ENCODE peak calls at places on chromosomes 6 and 20, in nine cellular contexts. I is A673; P is MM.1S; N is heart right ventricle; Y is stomach; W is body of pancreas; B is tibial nerve; X is IMR-90; E is CD4-positive, alpha-beta memory T cell. Z is an unnamed sample.

GRCh38 chr6:15715060-15715459 is 52.2 kb upstream of the DTNBP1 start:
- DNase-seq in I (no peak), P (no peak), N (no peak), Y (no peak), W (no peak), B (no peak), X (no peak), E (no peak), Z (no peak)

GRCh38 chr20:46468508-46468907 is 44.9 kb downstream of the ZNF334 start:
- DNase-seq in I (no peak), P (no peak), N (no peak), Y (no peak), W (no peak), B (no peak), X (no peak), E (no peak), Z (no peak)

GRCh38 chr6:126821706-126822105 is 296.8 kb upstream of the RSPO3 start:
- DNase-seq in I (no peak), P (peak), N (no peak), Y (no peak), W (no peak), B (no peak), X (no peak), E (no peak), Z (no peak)

GRCh38 chr6:109527989-109528388 is 45.0 kb upstream of the ZBTB24 start:
- DNase-seq in I (peak), P (no peak), N (no peak), Y (no peak), W (no peak), B (no peak), X (peak), E (no peak), Z (no peak)

GRCh38 chr6:44058617-44059358 is 68.5 kb downstream of the MRPL14 start:
- DNase-seq in I (no peak), P (no peak), N (peak), Y (peak), W (no peak), B (peak), X (peak), E (no peak), Z (no peak)

GRCh38 chr6:132741281-132741680 is 16.4 kb downstream of the VNN2 start:
- DNase-seq in I (no peak), P (no peak), N (no peak), Y (no peak), W (no peak), B (no peak), X (no peak), E (no peak), Z (no peak)

GRCh38 chr6:78850621-78851020 is 16.7 kb upstream of the IRAK1BP1 start:
- DNase-seq in I (no peak), P (no peak), N (no peak), Y (no peak), W (no peak), B (no peak), X (no peak), E (no peak), Z (no peak)

GRCh38 chr6:52617087-52617486 is 40.2 kb upstream of the TRAM2 start:
- DNase-seq in I (no peak), P (no peak), N (no peak), Y (no peak), W (no peak), B (no peak), X (no peak), E (no peak), Z (no peak)

GRCh38 chr6:22451960-22452359 is 117.4 kb upstream of the HDGFL1 start:
- DNase-seq in I (no peak), P (no peak), N (no peak), Y (no peak), W (no peak), B (no peak), X (no peak), E (no peak), Z (no peak)

GRCh38 chr6:132763269-132763668 is 5.6 kb upstream of the VNN2 start:
- DNase-seq in I (peak), P (peak), N (peak), Y (no peak), W (no peak), B (no peak), X (no peak), E (peak), Z (no peak)

GRCh38 chr20:14673164-14673563 is 335.8 kb upstream of the FLRT3 start:
- DNase-seq in I (no peak), P (no peak), N (no peak), Y (no peak), W (no peak), B (no peak), X (no peak), E (no peak), Z (no peak)

GRCh38 chr20:16542477-16542876 is 30.8 kb downstream of the KIF16B start:
- DNase-seq in I (no peak), P (peak), N (no peak), Y (no peak), W (no peak), B (no peak), X (no peak), E (no peak), Z (no peak)

GRCh38 chr20:341682-342081 is 5.2 kb upstream of the NRSN2 start:
- DNase-seq in I (peak), P (no peak), N (no peak), Y (no peak), W (no peak), B (no peak), X (peak), E (no peak), Z (no peak)

GRCh38 chr6:151431336-151431735 is 20.6 kb downstream of the RMND1 start:
- DNase-seq in I (no peak), P (no peak), N (no peak), Y (no peak), W (no peak), B (no peak), X (peak), E (no peak), Z (no peak)

GRCh38 chr20:4008877-4009276 is 6.5 kb downstream of the RNF24 start:
- DNase-seq in I (no peak), P (no peak), N (no peak), Y (no peak), W (no peak), B (no peak), X (no peak), E (no peak), Z (no peak)
- H3K27ac ChIP-seq in I (no peak), P (no peak), N (no peak), Y (no peak), W (no peak), B (no peak), X (no peak), E (no peak), Z (no peak)

DNA sequence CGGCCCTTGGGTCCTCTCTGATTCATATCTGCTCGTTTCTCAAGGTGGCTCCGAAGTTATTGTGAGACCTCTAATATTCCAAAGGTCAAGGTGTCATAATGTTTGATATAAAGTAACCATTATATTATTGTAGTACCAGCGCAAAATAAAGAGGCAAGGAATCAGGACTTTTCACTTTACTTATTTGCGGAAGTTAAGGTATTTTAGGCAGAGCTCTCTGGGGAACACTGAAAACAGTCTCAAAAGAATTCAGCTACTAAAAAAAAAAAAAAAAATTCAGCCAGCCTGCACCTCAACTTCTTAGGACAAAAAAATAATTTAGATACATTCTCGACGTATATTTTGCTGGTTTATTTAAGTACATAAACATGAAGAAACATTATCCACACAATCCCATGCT is 2.4 kb downstream of the OSER1 start:
- DNase-seq in I (no peak), P (no peak), N (no peak), Y (no peak), W (no peak), B (no peak), X (no peak), E (no peak), Z (no peak)
- H3K27ac ChIP-seq in I (no peak), P (no peak), N (peak), Y (peak), W (no peak), B (no peak), X (peak), E (no peak), Z (no peak)

DNA sequence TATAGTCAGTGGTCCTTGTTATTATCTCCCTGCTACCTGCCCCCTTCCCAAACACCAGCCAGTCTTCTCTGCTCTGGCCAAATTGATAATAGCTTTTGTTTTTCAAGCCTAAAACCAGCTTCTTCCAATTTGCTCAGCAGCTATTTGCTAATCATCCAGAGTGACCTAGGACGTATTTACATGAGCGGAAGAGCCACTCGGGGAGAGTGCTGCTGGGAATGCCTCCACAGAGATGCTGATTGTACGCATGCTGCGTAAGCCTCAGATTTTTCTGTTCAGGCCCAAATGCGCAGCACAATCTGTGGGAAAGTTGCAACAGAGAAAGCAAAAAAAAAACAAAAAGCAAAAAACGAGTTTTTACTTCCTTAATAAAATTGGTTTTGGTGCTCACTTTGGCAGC is 24.4 kb upstream of the ID1 start:
- DNase-seq in I (no peak), P (no peak), N (no peak), Y (no peak), W (no peak), B (no peak), X (no peak), E (no peak), Z (no peak)
- H3K27ac ChIP-seq in I (no peak), P (no peak), N (no peak), Y (no peak), W (no peak), B (no peak), X (no peak), E (no peak), Z (no peak)

DNA sequence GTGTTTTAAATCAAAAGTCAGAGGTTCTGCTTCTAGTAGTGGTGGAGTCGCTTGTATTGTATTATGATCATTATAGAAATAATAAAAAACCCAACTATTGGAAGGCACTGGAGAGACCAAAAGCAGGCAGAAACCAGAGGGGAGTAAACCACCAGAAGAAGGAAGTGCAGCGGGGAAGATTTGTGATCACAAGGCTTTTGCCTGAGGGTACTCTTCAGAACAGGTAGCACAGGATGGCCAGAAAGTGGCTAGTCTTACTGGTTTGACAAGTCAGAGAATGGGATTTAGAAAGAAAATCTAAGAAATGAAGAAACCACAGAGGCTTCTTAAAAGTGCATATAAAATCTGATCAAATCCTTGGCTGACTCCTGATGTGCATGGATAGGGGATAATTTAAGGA is 24.0 kb downstream of the MAPK13 start:
- DNase-seq in I (no peak), P (no peak), N (no peak), Y (no peak), W (no peak), B (no peak), X (no peak), E (no peak), Z (no peak)
- H3K27ac ChIP-seq in I (no peak), P (no peak), N (no peak), Y (no peak), W (no peak), B (no peak), X (no peak), E (no peak), Z (no peak)

GRCh38 chr6:159728552-159728951 is 1.2 kb downstream of the WTAP start:
- DNase-seq in I (no peak), P (no peak), N (no peak), Y (no peak), W (no peak), B (no peak), X (no peak), E (no peak), Z (no peak)

GRCh38 chr6:159730277-159730676 is 3.0 kb downstream of the WTAP start:
- DNase-seq in I (no peak), P (no peak), N (no peak), Y (no peak), W (no peak), B (no peak), X (no peak), E (no peak), Z (no peak)

GRCh38 chr6:159726918-159727716 is at the start of gene WTAP:
- DNase-seq in I (peak), P (peak), N (peak), Y (peak), W (peak), B (peak), X (peak), E (peak), Z (peak)

GRCh38 chr6:159727717-159728440 is 573 bp downstream of the WTAP start:
- DNase-seq in I (peak), P (peak), N (no peak), Y (no peak), W (no peak), B (no peak), X (no peak), E (no peak), Z (peak)

DNA sequence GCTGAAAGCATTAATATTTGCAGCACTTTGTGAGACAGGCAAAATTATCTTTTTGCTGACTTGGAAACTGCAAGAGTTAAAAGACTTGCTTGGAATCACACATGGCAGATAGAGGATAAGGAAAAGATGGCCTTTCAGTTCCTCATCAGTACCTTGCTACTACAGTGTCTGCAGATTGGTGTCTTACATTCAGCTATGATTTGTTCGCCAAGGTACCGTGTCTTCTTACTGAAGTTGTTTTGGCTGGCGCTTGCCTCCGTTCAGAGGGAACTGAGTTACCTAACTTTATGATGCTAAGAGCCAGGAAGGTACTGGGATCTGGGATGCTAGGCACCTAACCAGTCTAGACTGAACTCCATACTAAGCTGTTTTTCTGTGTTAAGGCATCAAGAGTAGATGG is 2.3 kb downstream of the WTAP start:
- DNase-seq in I (no peak), P (no peak), N (no peak), Y (no peak), W (no peak), B (no peak), X (peak), E (no peak), Z (no peak)
- H3K27ac ChIP-seq in I (no peak), P (no peak), N (peak), Y (peak), W (no peak), B (no peak), X (peak), E (peak), Z (no peak)

DNA sequence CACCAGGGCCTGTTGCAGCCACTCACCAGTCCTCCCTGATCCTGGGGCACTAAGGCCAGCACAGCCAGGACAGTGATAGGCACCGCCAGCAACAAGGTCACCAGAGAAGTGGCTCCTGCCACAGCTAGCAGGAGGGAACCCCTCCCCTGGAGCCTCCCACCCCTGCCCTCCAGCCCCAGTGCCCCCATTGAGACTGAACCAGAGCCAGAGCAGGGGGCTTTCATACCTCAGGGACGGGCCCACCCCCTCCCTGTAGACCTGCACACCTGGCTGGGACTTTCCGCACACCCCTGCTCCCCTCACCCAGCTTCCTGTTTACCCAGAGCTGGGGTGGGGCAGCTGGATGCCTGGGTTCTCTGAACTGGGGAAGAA is at the start of gene LTB:
- DNase-seq in I (no peak), P (no peak), N (no peak), Y (no peak), W (no peak), B (no peak), X (no peak), E (peak), Z (no peak)
- H3K27ac ChIP-seq in I (peak), P (no peak), N (peak), Y (peak), W (no peak), B (peak), X (peak), E (peak), Z (peak)

DNA sequence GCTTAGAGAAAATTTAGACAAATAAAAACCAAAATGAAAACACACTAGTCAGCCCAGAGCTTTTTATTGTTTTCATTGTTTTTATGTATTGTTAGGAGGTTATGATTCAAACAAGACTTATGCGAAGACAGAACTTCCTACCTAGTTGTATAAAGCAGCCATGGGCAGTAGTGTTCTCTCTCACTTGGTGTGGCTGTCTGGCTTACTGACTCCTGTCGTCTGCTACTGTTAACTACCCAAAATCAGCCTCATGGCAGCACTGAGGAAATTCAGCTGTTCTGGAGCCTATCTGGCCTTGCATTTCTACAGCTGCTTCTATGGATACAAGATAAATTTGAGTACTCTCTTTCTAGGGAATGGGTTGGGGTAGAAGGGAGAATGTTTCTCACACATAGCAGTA is 20.4 kb downstream of the VTA1 start:
- DNase-seq in I (no peak), P (no peak), N (no peak), Y (no peak), W (no peak), B (no peak), X (no peak), E (no peak), Z (no peak)
- H3K27ac ChIP-seq in I (no peak), P (no peak), N (no peak), Y (no peak), W (no peak), B (no peak), X (no peak), E (no peak), Z (no peak)

GRCh38 chr6:7138921-7139358 is 31.2 kb downstream of the RREB1 start:
- DNase-seq in I (no peak), P (no peak), N (no peak), Y (peak), W (peak), B (no peak), X (no peak), E (peak), Z (no peak)

GRCh38 chr6:7140631-7141366 is 33.0 kb downstream of the RREB1 start:
- DNase-seq in I (peak), P (peak), N (peak), Y (peak), W (peak), B (peak), X (peak), E (peak), Z (peak)

GRCh38 chr6:7142228-7142801 is 34.6 kb downstream of the RREB1 start:
- DNase-seq in I (no peak), P (no peak), N (no peak), Y (no peak), W (no peak), B (no peak), X (no peak), E (no peak), Z (no peak)

GRCh38 chr6:7138111-7138510 is 30.4 kb downstream of the RREB1 start:
- DNase-seq in I (no peak), P (no peak), N (no peak), Y (no peak), W (no peak), B (no peak), X (no peak), E (no peak), Z (no peak)

DNA sequence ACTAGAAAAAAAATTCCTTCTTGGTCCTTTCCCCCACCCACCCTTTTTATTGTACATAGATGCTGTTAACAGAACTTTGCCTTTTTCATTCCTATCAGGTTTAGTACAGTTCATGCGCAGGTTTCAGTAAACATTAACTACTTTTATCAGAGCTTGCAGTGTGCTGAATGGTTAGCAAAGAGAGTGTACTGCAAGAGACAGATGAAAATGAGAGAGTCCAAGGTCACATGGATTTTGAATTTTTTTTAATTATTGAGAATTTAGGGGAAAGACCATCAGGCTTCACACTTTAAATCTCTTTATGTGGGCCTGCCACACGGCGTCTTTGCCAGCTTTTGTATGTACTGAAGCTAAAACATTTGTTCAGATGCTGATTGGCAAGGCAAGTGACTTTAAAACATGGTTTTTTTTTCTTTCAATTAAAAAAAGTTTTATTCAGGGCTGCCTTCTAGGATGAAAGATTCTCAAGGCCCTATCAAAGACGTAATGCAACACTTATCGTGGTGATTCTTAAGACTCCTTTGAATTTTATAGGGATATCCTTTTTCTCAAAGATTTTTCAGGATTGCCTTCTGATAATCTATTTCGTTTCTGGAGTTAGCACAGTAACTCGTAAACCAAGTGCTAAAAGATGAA is 32.2 kb downstream of the RREB1 start:
- DNase-seq in I (no peak), P (no peak), N (no peak), Y (no peak), W (no peak), B (no peak), X (no peak), E (no peak), Z (no peak)
- H3K27ac ChIP-seq in I (peak), P (no peak), N (peak), Y (peak), W (peak), B (peak), X (no peak), E (no peak), Z (peak)

GRCh38 chr6:30102701-30103629 is 9.9 kb downstream of the TRIM31 start:
- DNase-seq in I (peak), P (peak), N (peak), Y (peak), W (peak), B (peak), X (peak), E (peak), Z (peak)

GRCh38 chr6:30101423-30101938 is 11.4 kb downstream of the TRIM31 start:
- DNase-seq in I (no peak), P (peak), N (no peak), Y (no peak), W (no peak), B (no peak), X (no peak), E (peak), Z (no peak)

GRCh38 chr6:30100585-30101422 is 12.1 kb downstream of the TRIM31 start:
- DNase-seq in I (no peak), P (no peak), N (peak), Y (peak), W (peak), B (no peak), X (no peak), E (peak), Z (no peak)

GRCh38 chr6:30101939-30102700 is 10.8 kb downstream of the TRIM31 start:
- DNase-seq in I (peak), P (peak), N (peak), Y (peak), W (peak), B (peak), X (peak), E (peak), Z (peak)

GRCh38 chr6:30103630-30104179 is 9.2 kb downstream of the TRIM31 start:
- DNase-seq in I (no peak), P (no peak), N (no peak), Y (no peak), W (no peak), B (no peak), X (no peak), E (peak), Z (no peak)
- H3K27ac ChIP-seq in I (no peak), P (no peak), N (no peak), Y (peak), W (no peak), B (no peak), X (no peak), E (peak), Z (no peak)